ENCODE peak calls at places on chromosomes 6 and 20, in six cellular contexts. H, S, U, X, F and L are unnamed samples.

GRCh38 chr6:142716097-142716496 is 228.9 kb downstream of the HIVEP2 start:
- DNase-seq in H (no peak), S (peak; percentile 27), U (no peak), X (no peak), F (no peak), L (no peak)

GRCh38 chr6:21616005-21616404 is 22.5 kb downstream of the SOX4 start:
- DNase-seq in H (peak; percentile 19), S (no peak), U (no peak), X (no peak), F (no peak), L (no peak)

GRCh38 chr6:158028876-158029275 is 47.2 kb downstream of the SYNJ2 start:
- DNase-seq in H (no peak), S (no peak), U (no peak), X (no peak), F (no peak), L (no peak)

GRCh38 chr6:39225946-39226437 is 3.3 kb downstream of the KCNK5 start:
- DNase-seq in H (no peak), S (peak; percentile 31), U (no peak), X (no peak), F (no peak), L (no peak)

GRCh38 chr20:37773260-37773825 is 79.5 kb downstream of the CTNNBL1 start:
- DNase-seq in H (no peak), S (no peak), U (no peak), X (peak; percentile 51), F (no peak), L (no peak)

GRCh38 chr6:13454286-13455221 is 32.8 kb downstream of the GFOD1 start:
- DNase-seq in H (peak; percentile 58), S (peak; percentile 59), U (peak; percentile 70), X (no peak), F (no peak), L (no peak)

GRCh38 chr6:166850677-166851076 is 105.7 kb downstream of the RNASET2 start:
- DNase-seq in H (no peak), S (no peak), U (no peak), X (no peak), F (no peak), L (no peak)

GRCh38 chr6:106516629-106517028 is 112.7 kb downstream of the RTN4IP1 start:
- DNase-seq in H (no peak), S (no peak), U (no peak), X (no peak), F (no peak), L (no peak)

GRCh38 chr6:136334853-136335252 is 45.2 kb upstream of the BCLAF1 start:
- DNase-seq in H (no peak), S (no peak), U (no peak), X (no peak), F (no peak), L (no peak)

GRCh38 chr6:135905604-135906300 is 54.3 kb downstream of the PDE7B start:
- DNase-seq in H (no peak), S (no peak), U (peak; percentile 97), X (no peak), F (no peak), L (no peak)

GRCh38 chr6:48736486-48737206 is 625.6 kb upstream of the PTCHD4 start:
- DNase-seq in H (no peak), S (peak; percentile 40), U (no peak), X (no peak), F (no peak), L (no peak)

GRCh38 chr20:18588554-18589043 is 745 bp downstream of the DTD1 start:
- DNase-seq in H (no peak), S (peak; percentile 4), U (no peak), X (no peak), F (peak; percentile 72), L (no peak)

GRCh38 chr6:136378888-136379287 is 89.2 kb upstream of the BCLAF1 start:
- DNase-seq in H (no peak), S (no peak), U (peak; percentile 19), X (no peak), F (no peak), L (no peak)

GRCh38 chr6:3773696-3774298 is 22.3 kb upstream of the PXDC1 start:
- DNase-seq in H (peak; percentile 61), S (no peak), U (peak; percentile 65), X (no peak), F (no peak), L (no peak)

GRCh38 chr6:37507690-37508421 is 8.2 kb upstream of the CCDC167 start:
- DNase-seq in H (no peak), S (no peak), U (no peak), X (no peak), F (no peak), L (peak; percentile 47)

GRCh38 chr6:111555041-111555440 is 50.6 kb downstream of the TRAF3IP2 start:
- DNase-seq in H (no peak), S (no peak), U (peak; percentile 64), X (no peak), F (no peak), L (peak; percentile 35)

GRCh38 chr6:127347188-127347587 is 3.8 kb upstream of the ECHDC1 start:
- DNase-seq in H (no peak), S (no peak), U (no peak), X (no peak), F (no peak), L (no peak)

GRCh38 chr6:126614642-126615504 is 275.0 kb downstream of the CENPW start:
- DNase-seq in H (no peak), S (peak; percentile 11), U (no peak), X (no peak), F (no peak), L (no peak)

GRCh38 chr6:114007451-114007953 is 36.6 kb upstream of the HDAC2 start:
- DNase-seq in H (no peak), S (peak; percentile 42), U (no peak), X (no peak), F (no peak), L (no peak)

GRCh38 chr6:10824819-10825218 is 13.5 kb downstream of the MAK start:
- DNase-seq in H (no peak), S (no peak), U (no peak), X (no peak), F (no peak), L (no peak)

GRCh38 chr6:161367472-161367871 is 93.6 kb upstream of the AGPAT4 start:
- DNase-seq in H (no peak), S (no peak), U (no peak), X (no peak), F (no peak), L (no peak)

GRCh38 chr6:87210979-87211378 is 55.6 kb downstream of the ZNF292 start:
- DNase-seq in H (no peak), S (no peak), U (no peak), X (no peak), F (no peak), L (no peak)

GRCh38 chr20:62493253-62493885 is 17.6 kb upstream of the GATA5 start:
- DNase-seq in H (peak; percentile 36), S (no peak), U (no peak), X (no peak), F (no peak), L (no peak)

GRCh38 chr20:46346770-46347169 is 38.5 kb upstream of the CDH22 start:
- DNase-seq in H (no peak), S (no peak), U (no peak), X (no peak), F (no peak), L (no peak)

GRCh38 chr20:37565134-37565811 is 37.6 kb upstream of the BLCAP start:
- DNase-seq in H (no peak), S (no peak), U (no peak), X (peak; percentile 81), F (no peak), L (no peak)

GRCh38 chr6:2733324-2733723 is 17.4 kb downstream of the MYLK4 start:
- DNase-seq in H (peak; percentile 64), S (peak; percentile 64), U (no peak), X (no peak), F (no peak), L (no peak)

GRCh38 chr6:151179321-151179720 is 60.4 kb upstream of the AKAP12 start:
- DNase-seq in H (no peak), S (peak; percentile 69), U (no peak), X (no peak), F (no peak), L (no peak)

GRCh38 chr6:41370488-41371111 is 35.2 kb downstream of the NCR2 start:
- DNase-seq in H (no peak), S (no peak), U (no peak), X (no peak), F (no peak), L (no peak)

GRCh38 chr20:37833172-37833915 is 69.6 kb upstream of the VSTM2L start:
- DNase-seq in H (no peak), S (no peak), U (no peak), X (no peak), F (no peak), L (no peak)

GRCh38 chr6:32462609-32463008 is 22.9 kb downstream of the HLA-DRA start:
- DNase-seq in H (no peak), S (peak; percentile 4), U (peak; percentile 18), X (no peak), F (no peak), L (no peak)

GRCh38 chr6:150720774-150721233 is 121.1 kb downstream of the PLEKHG1 start:
- DNase-seq in H (no peak), S (peak; percentile 70), U (peak; percentile 45), X (peak; percentile 85), F (peak; percentile 97), L (peak; percentile 63)